ENCODE peak calls at places on chromosome 5, in six cellular contexts. A is NCI-H226, B is epithelial cell of esophagus, I is NCI-H460, Y is SW480, U is ELF-1. X is an unnamed sample.

GRCh38 chr5:176609724-176610429 is at the start of gene GPRIN1:
- DNase-seq in A (peak; percentile 34), U (peak; percentile 83), I (peak; percentile 53), B (peak; percentile 38), Y (peak; percentile 48), X (no peak)

GRCh38 chr5:5198111-5198510 is 58.0 kb downstream of the ADAMTS16 start:
- DNase-seq in B (no peak), Y (no peak), A (peak; percentile 45), I (no peak), U (no peak), X (no peak)

GRCh38 chr5:43193952-43194321 is 1.9 kb downstream of the NIM1K start:
- DNase-seq in B (peak; percentile 4), A (no peak), U (peak; percentile 38), I (no peak), Y (no peak), X (no peak)

GRCh38 chr5:15007549-15008142 is 136.1 kb upstream of the ANKH start:
- DNase-seq in U (no peak), Y (no peak), A (no peak), I (no peak), B (no peak), X (no peak)

GRCh38 chr5:28275931-28276330 is 1237.5 kb upstream of the CDH9 start:
- DNase-seq in U (peak; percentile 34), A (no peak), B (no peak), I (no peak), Y (no peak), X (no peak)

GRCh38 chr5:136137497-136138220 is 5.0 kb downstream of the SMAD5 start:
- DNase-seq in I (no peak), Y (no peak), U (no peak), A (no peak), B (peak; percentile 90), X (peak; percentile 89)

GRCh38 chr5:174352681-174353080 is 307.2 kb downstream of the NSG2 start:
- DNase-seq in I (no peak), Y (no peak), B (no peak), U (no peak), A (no peak), X (no peak)

GRCh38 chr5:87729786-87730185 is 317.1 kb upstream of the CCNH start:
- DNase-seq in B (no peak), A (no peak), I (no peak), U (no peak), Y (no peak), X (no peak)

GRCh38 chr5:147507480-147508126 is 2.3 kb downstream of the DPYSL3 start:
- DNase-seq in Y (no peak), A (peak; percentile 48), U (no peak), B (peak; percentile 49), I (no peak), X (peak; percentile 55)

GRCh38 chr5:26578002-26578401 is 460.4 kb downstream of the CDH9 start:
- DNase-seq in Y (no peak), A (no peak), I (no peak), U (no peak), B (no peak), X (no peak)

GRCh38 chr5:97266576-97266975 is 83.5 kb upstream of the RIOK2 start:
- DNase-seq in Y (no peak), I (no peak), U (no peak), B (no peak), A (peak; percentile 12), X (no peak)

GRCh38 chr5:147789820-147790219 is 7.3 kb upstream of the JAKMIP2 start:
- DNase-seq in B (no peak), I (no peak), Y (no peak), U (no peak), A (no peak), X (no peak)

GRCh38 chr5:146699729-146700430 is 178.7 kb downstream of the PPP2R2B start:
- DNase-seq in Y (no peak), A (no peak), U (no peak), I (no peak), B (no peak), X (no peak)

GRCh38 chr5:18566671-18567070 is 932.4 kb downstream of the TAF11L14 start:
- DNase-seq in I (no peak), Y (no peak), B (no peak), A (no peak), U (no peak), X (no peak)

GRCh38 chr5:120254385-120254784 is 209.7 kb upstream of the PRR16 start:
- DNase-seq in Y (no peak), B (peak; percentile 32), U (no peak), I (no peak), A (peak; percentile 11), X (no peak)

GRCh38 chr5:142911775-142912174 is 141.6 kb downstream of the ARHGAP26 start:
- DNase-seq in A (no peak), U (no peak), Y (no peak), B (no peak), I (no peak), X (no peak)

X was measured in foreskin keratinocyte.